ENCODE peak calls at places on chromosomes 16 and 17, in nine cellular contexts. Q is heart left ventricle; W is transverse colon; C is CD8-positive, alpha-beta T cell; A is cardiac muscle cell; S is left ventricle myocardium inferior; R is WERI-Rb-1; H is fibroblast of lung; F is BJ. K is an unnamed sample. For H3K27me3 and H3K36me3, the result is how much of the 10 kb centered on the place peaks cover.

GRCh38 chr16:47143677-47144558 is at the start of gene NETO2:
- DNase-seq in F (no peak), W (peak), C (peak), S (peak), H (peak), Q (peak), A (peak), R (peak), K (peak)

GRCh38 chr16:75305364-75306101 is 54.1 kb upstream of the BCAR1 start:
- DNase-seq in H (peak), W (peak), F (peak), Q (peak), S (peak), R (peak), A (peak), C (peak), K (no peak)

GRCh38 chr17:82891911-82892310 is 52.1 kb upstream of the ZNF750 start:
- DNase-seq in F (no peak), C (no peak), S (no peak), Q (no peak), W (no peak), H (no peak), R (no peak), A (no peak), K (no peak)

GRCh38 chr16:61798741-61799140 is 237.5 kb downstream of the CDH8 start:
- DNase-seq in Q (no peak), F (no peak), S (no peak), C (no peak), W (no peak), A (no peak), R (no peak), H (no peak), K (no peak)

GRCh38 chr17:83053779-83054451 is 25.5 kb upstream of the METRNL start:
- DNase-seq in H (peak), W (no peak), A (no peak), S (peak), R (peak), C (no peak), Q (peak), F (no peak), K (peak)

GRCh38 chr17:2940352-2940751 is 123.1 kb downstream of the OR1D5 start:
- DNase-seq in Q (peak), W (no peak), F (no peak), H (no peak), R (no peak), A (peak), C (no peak), S (peak), K (peak)

GRCh38 chr17:66865151-66865550 is 30.2 kb downstream of the CACNG5 start:
- DNase-seq in S (no peak), R (no peak), A (no peak), H (peak), Q (no peak), F (no peak), W (no peak), C (no peak), K (no peak)

GRCh38 chr16:85498607-85499006 is 114.5 kb upstream of the GSE1 start:
- DNase-seq in C (no peak), F (no peak), W (peak), R (no peak), H (no peak), S (no peak), A (no peak), Q (no peak), K (no peak)

GRCh38 chr17:73305845-73306836 is 5.7 kb downstream of the CDC42EP4 start:
- DNase-seq in A (no peak), S (no peak), C (no peak), H (no peak), W (no peak), F (no peak), Q (no peak), R (no peak), K (no peak)

GRCh38 chr17:628507-628941 is 86.1 kb downstream of the VPS53 start:
- DNase-seq in C (no peak), F (no peak), Q (no peak), S (no peak), H (peak), R (no peak), W (no peak), A (no peak), K (no peak)

GRCh38 chr16:66913081-66913480 is 5.6 kb downstream of the CDH16 start:
- DNase-seq in H (no peak), R (no peak), S (no peak), C (no peak), F (no peak), Q (no peak), A (peak), W (no peak), K (peak)

GRCh38 chr16:29809031-29809747 is 2.8 kb upstream of the PRRT2 start:
- DNase-seq in C (no peak), Q (no peak), R (no peak), W (no peak), F (no peak), S (no peak), H (no peak), A (no peak), K (no peak)
- H3K4me3 ChIP-seq in C (peak), Q (no peak), R (peak), W (no peak), F (no peak), S (peak), H (no peak), A (no peak), K (no peak)

GRCh38 chr16:20074089-20074956 is 633 bp upstream of the GPR139 start:
- DNase-seq in R (no peak), A (no peak), H (no peak), C (no peak), W (no peak), F (no peak), Q (no peak), S (no peak), K (peak)
- H3K27me3 ChIP-seq in R (half or more), A (half or more), H (under half), C (under half), W (half or more), F (under half), Q (under half), S (half or more), K (under half)

DNA sequence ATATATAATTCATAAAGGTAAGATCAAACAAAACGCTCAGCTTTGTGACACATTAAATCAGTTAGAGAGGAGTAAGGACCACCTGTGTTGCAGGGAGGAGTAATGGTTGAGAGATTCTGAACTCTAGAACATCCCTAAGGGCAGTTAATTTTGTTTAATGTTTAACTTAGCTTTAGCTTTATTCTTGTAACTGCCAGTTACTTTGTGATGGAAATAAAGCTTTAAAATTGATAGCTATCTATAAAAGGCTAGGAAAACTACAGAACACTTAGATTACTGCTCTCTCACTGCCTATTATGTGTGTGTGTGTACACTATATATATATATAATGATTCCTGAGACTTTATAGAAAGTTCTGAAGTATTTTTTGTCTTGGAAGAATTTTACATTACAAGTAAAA is 37.8 kb downstream of the PTRH2 start:
- DNase-seq in C (no peak), Q (no peak), H (no peak), R (no peak), F (no peak), S (no peak), W (no peak), A (no peak), K (no peak)
- H3K36me3 ChIP-seq in C (under half), Q (under half), H (under half), R (half or more), F (under half), S (half or more), W (under half), A (half or more), K (under half)

DNA sequence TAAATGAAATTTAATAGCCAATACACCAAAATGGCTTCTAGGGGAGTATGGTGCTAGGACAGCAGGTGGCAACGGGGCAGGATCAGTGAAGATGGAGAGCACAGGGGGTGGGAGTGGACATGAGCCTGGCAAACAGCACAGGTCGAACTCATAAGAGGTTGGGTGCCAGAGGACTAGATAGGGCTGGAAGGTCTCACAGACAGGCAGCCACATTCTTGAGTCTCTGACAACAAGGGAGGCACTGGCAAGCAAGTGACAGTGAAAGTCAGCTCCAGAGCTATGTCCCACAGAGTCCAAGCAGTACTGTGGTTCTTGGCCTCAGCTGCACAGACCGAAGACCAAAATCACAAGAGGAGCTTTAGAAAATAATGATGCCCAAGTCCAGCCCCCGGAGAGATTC is 61.2 kb downstream of the USP31 start:
- DNase-seq in A (no peak), R (no peak), Q (peak), W (no peak), S (peak), H (no peak), C (no peak), F (no peak), K (no peak)
- H3K4me3 ChIP-seq in A (no peak), R (no peak), Q (no peak), W (no peak), S (no peak), H (no peak), C (no peak), F (no peak), K (no peak)

GRCh38 chr17:49931416-49931815 is 37.6 kb upstream of the DLX4 start:
- DNase-seq in R (no peak), Q (no peak), A (no peak), W (no peak), S (no peak), H (no peak), F (no peak), C (no peak), K (no peak)
- H3K27me3 ChIP-seq in R (under half), Q (under half), A (under half), W (half or more), S (half or more), H (under half), F (under half), C (under half), K (under half)

DNA sequence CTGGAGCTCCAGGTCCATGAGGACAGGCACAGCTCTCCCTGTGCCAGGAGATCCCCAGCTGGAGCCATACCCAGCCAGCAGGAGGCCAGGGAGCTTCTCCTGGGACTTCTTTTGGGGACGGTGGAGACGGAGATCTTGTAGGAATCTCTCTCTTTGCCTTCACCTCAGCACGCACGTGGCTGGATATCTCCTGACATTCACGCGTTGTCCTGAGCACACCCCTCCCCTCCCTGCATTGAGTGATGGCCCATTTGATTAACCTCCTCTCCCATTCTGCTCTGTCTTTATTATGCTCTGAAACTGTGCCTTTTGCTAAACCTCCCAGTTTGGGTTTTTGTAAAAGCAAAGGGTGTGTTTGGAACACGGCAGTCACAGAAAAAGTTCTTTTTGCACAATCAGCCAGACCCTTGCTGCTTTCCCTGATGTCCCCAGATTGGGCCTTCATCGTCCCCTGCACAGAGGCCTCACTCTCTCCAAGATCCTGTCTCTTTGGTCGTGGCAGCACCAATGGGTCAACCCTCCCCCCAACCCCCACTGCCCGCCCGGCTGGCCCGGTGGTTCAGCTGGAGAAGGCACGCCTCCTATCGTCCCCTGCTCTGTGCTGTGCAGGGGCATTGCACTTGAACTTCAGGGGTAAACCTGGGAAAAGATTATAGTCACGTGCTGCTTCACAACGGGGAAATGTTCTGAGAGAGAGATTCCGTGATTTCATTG is 32.5 kb upstream of the LGALS9 start:
- DNase-seq in A (no peak), C (no peak), S (no peak), Q (no peak), W (no peak), R (no peak), F (no peak), H (no peak), K (no peak)
- H3K36me3 ChIP-seq in A (under half), C (under half), S (under half), Q (under half), W (under half), R (under half), F (under half), H (under half), K (under half)

DNA sequence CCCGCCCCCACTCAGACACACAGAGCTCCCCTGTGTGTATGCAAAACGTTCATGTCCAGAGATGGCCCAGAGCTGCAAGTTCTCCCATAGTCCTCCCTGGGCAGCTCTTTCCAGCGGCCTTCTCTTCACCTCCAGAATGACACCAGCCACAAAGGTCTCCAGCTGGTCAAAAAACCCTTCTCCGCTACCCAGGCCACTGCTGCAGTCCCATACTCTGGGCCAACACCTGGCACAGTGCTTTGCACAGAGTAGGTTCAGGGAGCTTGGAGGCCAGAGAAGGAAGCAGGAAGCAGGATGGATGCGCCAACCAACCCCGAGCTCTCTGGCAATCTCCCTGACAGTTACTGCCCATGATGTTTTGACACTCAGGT is 1.1 kb upstream of the STAT5B start:
- DNase-seq in R (no peak), C (no peak), W (peak), Q (no peak), F (no peak), A (no peak), S (no peak), H (no peak), K (no peak)
- H3K4me3 ChIP-seq in R (no peak), C (no peak), W (no peak), Q (peak), F (no peak), A (no peak), S (peak), H (no peak), K (no peak)

DNA sequence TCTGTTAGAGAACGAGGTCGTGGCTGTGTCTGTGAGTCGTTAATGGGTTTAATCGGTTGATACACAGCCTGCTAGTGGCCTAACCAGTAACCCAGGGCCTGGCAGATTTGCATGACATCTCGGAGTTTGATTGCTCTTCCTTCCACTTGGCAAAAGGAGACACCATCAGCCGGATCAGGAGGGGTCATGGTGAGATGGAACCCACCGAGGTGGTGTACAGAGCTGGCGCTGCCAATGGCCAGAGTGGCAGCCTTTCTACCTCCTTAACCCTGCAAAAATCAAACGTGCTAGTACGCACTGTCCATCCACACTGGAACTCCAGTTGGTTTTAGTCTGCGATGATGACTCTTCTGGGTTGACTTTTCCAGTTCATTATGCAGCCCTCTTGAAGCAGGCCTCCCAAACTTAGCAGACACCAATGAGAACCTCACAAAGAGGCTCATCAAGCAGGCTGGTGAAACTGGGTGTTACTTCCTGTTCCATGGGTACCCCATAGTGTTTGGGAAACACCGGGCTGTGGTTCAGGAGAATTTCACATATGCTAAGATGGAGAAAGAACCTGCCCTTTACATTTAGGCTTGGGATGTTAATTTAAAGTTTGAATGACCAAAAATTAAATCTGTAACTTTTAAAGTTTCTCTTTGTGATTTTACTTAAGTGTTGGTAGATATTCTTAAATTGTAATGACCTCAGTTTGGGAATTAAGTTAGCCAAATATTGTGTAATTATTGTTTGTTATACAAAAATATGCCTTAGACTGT is 4.2 kb downstream of the HS3ST3B1 start:
- DNase-seq in R (peak), F (no peak), A (no peak), C (no peak), W (no peak), S (no peak), Q (no peak), H (peak), K (peak)
- H3K27me3 ChIP-seq in R (under half), F (under half), A (under half), C (under half), W (half or more), S (half or more), Q (under half), H (under half), K (half or more)